ENCODE peak calls at places on chromosomes 4 and X, in eight cellular contexts. O, L, X, W, Y, V, E and K are unnamed samples.

GRCh38 chr4:123043013-123043412 is 120.6 kb upstream of the NUDT6 start:
- DNase-seq in E (no peak), O (no peak), Y (no peak), L (peak), W (no peak), X (no peak), V (no peak), K (no peak)

GRCh38 chrX:51334276-51334675 is 1.7 kb downstream of the NUDT10 start:
- DNase-seq in V (no peak), E (no peak), X (no peak), L (peak), W (no peak), O (no peak), Y (no peak), K (no peak)

GRCh38 chr4:22970665-22971064 is 277.9 kb downstream of the GBA3 start:
- DNase-seq in W (no peak), X (no peak), V (no peak), Y (no peak), E (no peak), L (no peak), O (no peak), K (no peak)

GRCh38 chr4:31295081-31295480 is 574.9 kb downstream of the PCDH7 start:
- DNase-seq in O (no peak), L (no peak), W (no peak), V (no peak), E (no peak), X (no peak), Y (no peak), K (no peak)

GRCh38 chr4:133059117-133059516 is 90.0 kb upstream of the PCDH10 start:
- DNase-seq in X (no peak), E (no peak), Y (no peak), O (no peak), W (no peak), L (no peak), V (no peak), K (no peak)

GRCh38 chrX:7233632-7234406 is 85.9 kb upstream of the PUDP start:
- DNase-seq in E (no peak), W (no peak), L (no peak), X (peak), Y (no peak), O (no peak), V (no peak), K (no peak)

GRCh38 chr4:146333187-146333894 is 119.0 kb downstream of the REELD1 start:
- DNase-seq in E (no peak), Y (peak), L (peak), O (no peak), X (no peak), W (no peak), V (no peak), K (no peak)

GRCh38 chr4:144579411-144580020 is 66.4 kb upstream of the HHIP start:
- DNase-seq in W (no peak), L (no peak), Y (no peak), V (no peak), E (no peak), X (no peak), O (no peak), K (no peak)

GRCh38 chrX:155069414-155069813 is 1.5 kb downstream of the CMC4 start:
- DNase-seq in E (no peak), O (no peak), L (no peak), X (no peak), V (no peak), Y (no peak), W (no peak), K (no peak)

GRCh38 chr4:2833671-2834000 is 10.0 kb upstream of the ADD1 start:
- DNase-seq in V (no peak), Y (peak), W (no peak), E (no peak), X (no peak), O (no peak), L (no peak), K (no peak)

GRCh38 chrX:105822138-105823091 is at the start of gene NRK:
- DNase-seq in O (peak), L (peak), Y (no peak), E (no peak), X (no peak), W (no peak), V (peak), K (no peak)

GRCh38 chrX:138925330-138925729 is 213.8 kb upstream of the FGF13 start:
- DNase-seq in Y (no peak), O (no peak), X (no peak), E (no peak), L (peak), V (no peak), W (no peak), K (no peak)

GRCh38 chrX:23292979-23293651 is 41.5 kb upstream of the PTCHD1 start:
- DNase-seq in L (peak), X (no peak), O (no peak), Y (no peak), W (no peak), E (no peak), V (peak), K (no peak)

GRCh38 chr4:24794111-24794860 is 1.1 kb upstream of the SOD3 start:
- DNase-seq in V (no peak), Y (no peak), O (no peak), L (peak), W (no peak), X (no peak), E (no peak), K (no peak)

GRCh38 chr4:112766422-112766821 is 129.5 kb downstream of the LARP7 start:
- DNase-seq in X (no peak), V (peak), Y (peak), L (peak), O (peak), W (no peak), E (no peak), K (no peak)

GRCh38 chr4:91502365-91502764 is 801.4 kb upstream of the GRID2 start:
- DNase-seq in W (no peak), L (no peak), Y (no peak), V (no peak), E (no peak), O (no peak), X (peak), K (no peak)

GRCh38 chr4:41731569-41731968 is 17.0 kb downstream of the PHOX2B start:
- DNase-seq in E (no peak), L (no peak), W (no peak), X (no peak), Y (no peak), V (no peak), O (no peak), K (no peak)

GRCh38 chrX:24594531-24594930 is 52.6 kb downstream of the PCYT1B start:
- DNase-seq in X (no peak), L (no peak), V (no peak), E (no peak), Y (no peak), O (no peak), W (no peak), K (no peak)

GRCh38 chrX:43973249-43973672 is at the start of gene NDP:
- DNase-seq in E (no peak), X (no peak), W (no peak), L (peak), O (peak), Y (no peak), V (peak), K (no peak)

GRCh38 chr4:41859106-41859505 is 76.1 kb upstream of the TMEM33 start:
- DNase-seq in W (no peak), V (no peak), E (no peak), L (no peak), X (no peak), O (no peak), Y (no peak), K (no peak)

GRCh38 chr4:114497116-114497515 is 101.5 kb upstream of the UGT8 start:
- DNase-seq in V (no peak), X (no peak), L (no peak), W (no peak), Y (no peak), O (no peak), E (no peak), K (no peak)

GRCh38 chrX:69618803-69619202 is 2.9 kb downstream of the EDA start:
- DNase-seq in O (no peak), L (peak), V (peak), Y (peak), E (no peak), W (no peak), X (no peak), K (no peak)

GRCh38 chr4:28842271-28842670 is 1877.9 kb upstream of the PCDH7 start:
- DNase-seq in E (peak), V (no peak), L (no peak), X (no peak), W (no peak), Y (no peak), O (no peak), K (no peak)

GRCh38 chr4:38759790-38760122 is 23.0 kb downstream of the TLR10 start:
- DNase-seq in Y (no peak), V (no peak), L (no peak), O (no peak), E (no peak), X (no peak), W (no peak), K (no peak)

GRCh38 chr4:136457577-136457976 is 1074.7 kb downstream of the PCDH18 start:
- DNase-seq in L (no peak), V (no peak), E (no peak), W (no peak), Y (no peak), X (no peak), O (no peak), K (no peak)

GRCh38 chr4:25860586-25861421 is 2.0 kb downstream of the SEL1L3 start:
- DNase-seq in O (no peak), Y (peak), W (no peak), X (no peak), E (no peak), V (no peak), L (peak), K (no peak)

GRCh38 chrX:276588-277171 is 4.5 kb upstream of the PLCXD1 start:
- DNase-seq in W (no peak), E (no peak), V (peak), X (no peak), L (peak), Y (peak), O (no peak), K (no peak)

GRCh38 chr4:19776929-19777328 is 474.8 kb upstream of the SLIT2 start:
- DNase-seq in O (no peak), L (peak), W (no peak), Y (no peak), V (no peak), X (no peak), E (no peak), K (no peak)

GRCh38 chrX:106619797-106620196 is 8.0 kb downstream of the RADX start:
- DNase-seq in Y (no peak), X (no peak), V (no peak), W (no peak), E (no peak), L (peak), O (no peak), K (no peak)

GRCh38 chrX:15853586-15854079 is 980 bp downstream of the AP1S2 start:
- DNase-seq in W (no peak), X (no peak), L (peak), O (no peak), Y (no peak), E (no peak), V (peak), K (no peak)

GRCh38 chr4:53587123-53587522 is 4.2 kb downstream of the LNX1 start:
- DNase-seq in E (no peak), W (no peak), V (no peak), L (no peak), X (no peak), O (no peak), Y (no peak), K (no peak)

GRCh38 chr4:156594619-156595018 is 377.0 kb downstream of the PDGFC start:
- DNase-seq in Y (no peak), W (no peak), E (no peak), O (no peak), V (no peak), X (no peak), L (no peak), K (no peak)

GRCh38 chr4:15398732-15399131 is 29.1 kb upstream of the C1QTNF7 start:
- DNase-seq in L (no peak), E (no peak), W (no peak), O (no peak), V (no peak), X (no peak), Y (no peak), K (no peak)

GRCh38 chr4:15001248-15001824 is 945 bp upstream of the CPEB2 start:
- DNase-seq in V (peak), W (peak), O (peak), X (no peak), E (peak), L (peak), Y (peak), K (peak)

GRCh38 chrX:145817666-145818521 is at the start of gene SLITRK2:
- DNase-seq in Y (no peak), X (no peak), O (peak), W (no peak), V (peak), E (no peak), L (peak), K (no peak)

GRCh38 chrX:63784346-63784901 is 590 bp downstream of the ARHGEF9 start:
- DNase-seq in Y (no peak), X (no peak), O (peak), E (no peak), W (no peak), L (no peak), V (peak), K (no peak)

GRCh38 chr4:91288702-91289311 is 1015.0 kb upstream of the GRID2 start:
- DNase-seq in V (no peak), X (no peak), O (no peak), E (peak), Y (no peak), W (no peak), L (no peak), K (no peak)

GRCh38 chrX:39766882-39767281 is 330.9 kb downstream of the BCOR start:
- DNase-seq in W (no peak), X (no peak), O (no peak), Y (no peak), L (no peak), V (no peak), E (no peak), K (no peak)

GRCh38 chr4:14816592-14817273 is 185.5 kb upstream of the CPEB2 start:
- DNase-seq in W (no peak), X (no peak), E (no peak), L (no peak), O (no peak), V (no peak), Y (no peak), K (no peak)

GRCh38 chr4:22764183-22764582 is 71.4 kb downstream of the GBA3 start:
- DNase-seq in V (no peak), O (no peak), E (no peak), X (no peak), L (no peak), W (no peak), Y (no peak), K (no peak)